ENCODE peak calls at places on chromosomes 6 and 20, in ten cellular contexts. D is fibroblast of lung, W is adrenal gland, O is retinal pigment epithelial cell, M is psoas muscle, Y is osteocyte, H is spleen, G is tibial nerve, B is upper lobe of right lung, S is WTC11. V is an unnamed sample.

GRCh38 chr6:37985355-37985754 is 165.8 kb downstream of the ZFAND3 start:
- DNase-seq in D (no peak), W (no peak), O (no peak), M (no peak), Y (no peak), H (no peak), G (no peak), B (no peak), S (no peak), V (peak; percentile 75)

GRCh38 chr6:7389162-7389450 is 436 bp downstream of the CAGE1 start:
- DNase-seq in D (no peak), W (peak; percentile 83), O (no peak), M (no peak), Y (no peak), H (no peak), G (no peak), B (no peak), S (no peak), V (no peak)

GRCh38 chr20:41989935-41990635 is 371.9 kb upstream of the CHD6 start:
- DNase-seq in D (no peak), W (no peak), O (no peak), M (no peak), Y (peak; percentile 62), H (no peak), G (no peak), B (no peak), S (no peak), V (no peak)

GRCh38 chr6:15023448-15023847 is 222.4 kb upstream of the JARID2 start:
- DNase-seq in D (no peak), W (no peak), O (no peak), M (no peak), Y (no peak), H (no peak), G (no peak), B (no peak), S (no peak), V (no peak)

GRCh38 chr6:94300424-94301144 is 881.2 kb upstream of the EPHA7 start:
- DNase-seq in D (no peak), W (no peak), O (no peak), M (peak; percentile 60), Y (no peak), H (no peak), G (no peak), B (peak; percentile 53), S (no peak), V (no peak)

GRCh38 chr20:17345321-17345720 is 118.5 kb downstream of the PCSK2 start:
- DNase-seq in D (peak; percentile 3), W (no peak), O (no peak), M (no peak), Y (no peak), H (no peak), G (no peak), B (no peak), S (no peak), V (no peak)

GRCh38 chr6:14816106-14816864 is 429.6 kb upstream of the JARID2 start:
- DNase-seq in D (no peak), W (no peak), O (peak; percentile 81), M (no peak), Y (no peak), H (no peak), G (no peak), B (no peak), S (no peak), V (no peak)

GRCh38 chr20:40868568-40869223 is 159.9 kb upstream of the TOP1 start:
- DNase-seq in D (peak; percentile 91), W (peak; percentile 61), O (peak; percentile 24), M (no peak), Y (no peak), H (no peak), G (peak; percentile 7), B (no peak), S (no peak), V (no peak)

GRCh38 chr20:38840053-38840893 is 34.8 kb downstream of the PPP1R16B start:
- DNase-seq in D (no peak), W (no peak), O (no peak), M (no peak), Y (no peak), H (no peak), G (no peak), B (no peak), S (no peak), V (no peak)

GRCh38 chr6:150773969-150774368 is 91.5 kb upstream of the MTHFD1L start:
- DNase-seq in D (no peak), W (no peak), O (no peak), M (no peak), Y (no peak), H (no peak), G (no peak), B (no peak), S (no peak), V (no peak)

GRCh38 chr6:140566706-140567330 is 1192.4 kb upstream of the CITED2 start:
- DNase-seq in D (peak; percentile 64), W (no peak), O (peak; percentile 39), M (no peak), Y (no peak), H (no peak), G (no peak), B (no peak), S (no peak), V (no peak)

GRCh38 chr6:10531513-10531912 is 10.4 kb downstream of the GCNT2 start:
- DNase-seq in D (no peak), W (no peak), O (no peak), M (no peak), Y (no peak), H (no peak), G (no peak), B (no peak), S (no peak), V (no peak)

GRCh38 chr6:165817771-165818170 is 154.7 kb upstream of the PDE10A start:
- DNase-seq in D (no peak), W (no peak), O (no peak), M (no peak), Y (peak; percentile 36), H (no peak), G (no peak), B (no peak), S (no peak), V (no peak)

GRCh38 chr6:69699655-69700054 is 97.2 kb downstream of the LMBRD1 start:
- DNase-seq in D (no peak), W (no peak), O (no peak), M (no peak), Y (no peak), H (no peak), G (no peak), B (no peak), S (no peak), V (no peak)

GRCh38 chr20:32972181-32973076 is 31.8 kb downstream of the SUN5 start:
- DNase-seq in D (no peak), W (peak; percentile 7), O (no peak), M (no peak), Y (peak; percentile 80), H (peak; percentile 89), G (no peak), B (peak; percentile 53), S (no peak), V (peak; percentile 83)

GRCh38 chr20:9458075-9458818 is 56.1 kb upstream of the LAMP5 start:
- DNase-seq in D (peak; percentile 47), W (peak; percentile 39), O (no peak), M (no peak), Y (no peak), H (no peak), G (no peak), B (no peak), S (peak; percentile 47), V (no peak)
- TF ChIP-seq CTCF in D (peak; percentile 45), W (peak; percentile 38), O (peak; percentile 32), M (no peak), Y (peak; percentile 29), H (peak; percentile 23), G (no peak), B (peak; percentile 33), S (no peak), V (peak; percentile 57)

DNA sequence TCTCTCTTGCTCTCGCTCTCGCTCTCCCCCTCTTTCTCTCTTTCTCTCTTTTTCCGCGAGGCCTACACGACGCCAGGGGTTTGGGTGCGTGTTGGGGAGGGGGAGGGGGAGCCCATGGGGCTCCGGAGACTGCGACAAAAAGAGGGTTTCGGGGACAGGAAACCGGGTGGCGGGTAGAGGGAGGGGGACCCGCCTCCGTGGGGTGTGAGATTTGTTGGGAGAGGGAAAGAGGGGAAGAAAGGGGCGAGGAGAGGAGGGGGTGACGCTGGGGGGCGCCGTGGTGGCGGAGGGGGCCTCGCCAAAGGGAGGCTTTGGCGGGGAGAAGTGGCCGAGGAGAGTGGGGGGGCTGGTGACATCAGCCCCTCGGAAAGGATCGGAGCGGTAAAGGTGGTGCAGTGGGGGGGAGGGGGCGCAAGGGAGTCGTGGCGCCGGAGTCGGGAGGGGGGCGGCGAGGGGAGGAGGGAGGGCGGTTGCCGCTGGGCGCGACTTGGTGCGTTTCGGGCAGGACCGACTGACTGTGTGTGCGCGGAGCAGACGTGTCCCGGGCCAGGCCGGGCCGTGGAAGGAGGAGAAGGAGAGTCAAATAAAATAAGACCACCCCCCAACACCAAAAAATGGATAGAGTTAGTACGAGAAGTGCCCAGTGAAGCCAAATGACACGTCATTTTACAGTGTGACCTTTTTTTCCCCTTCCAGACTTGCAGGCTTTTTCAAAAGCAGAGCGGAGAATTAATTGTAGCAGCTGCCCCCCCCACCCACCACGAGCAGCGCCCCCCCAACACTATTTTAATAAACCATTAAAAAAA is 39.8 kb downstream of the GNAS start:
- DNase-seq in D (peak; percentile 60), W (peak; percentile 70), O (no peak), M (peak; percentile 85), Y (peak; percentile 86), H (peak; percentile 93), G (peak; percentile 60), B (peak; percentile 89), S (peak; percentile 73), V (peak; percentile 86)
- TF ChIP-seq CTCF in D (no peak), W (no peak), O (peak; percentile 3), M (no peak), Y (no peak), H (no peak), G (no peak), B (peak; percentile 8), S (no peak), V (peak; percentile 45)

DNA sequence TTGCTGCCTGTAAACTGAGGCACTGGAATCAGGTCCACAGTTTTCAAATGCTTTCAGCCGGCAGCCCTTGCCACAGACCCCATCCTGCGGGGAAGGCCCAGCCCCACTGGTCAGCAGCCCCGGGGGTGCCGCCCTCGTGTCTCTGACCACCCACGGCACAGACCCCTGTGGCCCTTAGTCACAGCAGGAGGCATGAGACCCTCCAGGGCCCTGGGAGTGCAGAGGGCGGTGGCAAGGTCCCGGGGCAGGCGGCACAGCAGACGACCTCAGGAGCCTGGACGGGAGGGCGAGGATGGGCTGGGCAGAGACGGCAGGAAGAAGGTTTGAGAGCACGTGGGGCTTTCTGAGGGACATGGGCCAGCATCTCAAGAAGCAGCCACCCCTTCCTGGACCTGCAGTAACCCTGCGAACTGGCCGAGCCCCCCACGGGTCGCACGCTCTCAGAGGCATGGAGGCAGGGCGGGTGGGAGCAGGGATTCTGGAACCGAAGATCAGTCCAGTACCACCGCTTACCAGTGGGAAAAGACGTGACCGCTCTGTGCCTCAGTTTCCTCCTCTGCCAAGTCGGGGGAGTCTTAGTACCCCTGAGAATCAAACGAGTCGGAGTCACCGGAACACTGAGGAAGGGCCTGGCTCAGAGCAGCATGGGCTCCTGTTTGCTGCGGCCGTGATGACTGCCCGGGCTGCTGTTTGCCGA is 140.7 kb downstream of the TAF4 start:
- DNase-seq in D (no peak), W (no peak), O (no peak), M (peak; percentile 38), Y (no peak), H (peak; percentile 63), G (no peak), B (peak; percentile 47), S (no peak), V (peak; percentile 90)
- TF ChIP-seq CTCF in D (no peak), W (no peak), O (no peak), M (no peak), Y (no peak), H (no peak), G (no peak), B (no peak), S (no peak), V (no peak)

GRCh38 chr20:668638-669037 is 7.0 kb downstream of the SCRT2 start:
- DNase-seq in D (no peak), W (no peak), O (no peak), M (no peak), Y (no peak), H (no peak), G (no peak), B (no peak), S (peak; percentile 33), V (no peak)
- TF ChIP-seq CTCF in D (no peak), W (no peak), O (no peak), M (no peak), Y (no peak), H (no peak), G (no peak), B (no peak), S (no peak), V (no peak)

V was measured in chondrocyte.